ENCODE peak calls at places on chromosome 13, in nine cellular contexts. E, V, T, G, Z, K, J, L and C are unnamed samples.

GRCh38 chr13:80337011-80337688 is 3.8 kb downstream of the SPRY2 start:
- DNase-seq in V (no peak), J (peak; percentile 23), T (no peak), K (no peak), L (no peak), E (no peak), Z (no peak), G (peak; percentile 13), C (no peak)

GRCh38 chr13:46170268-46170667 is 11.7 kb downstream of the LCP1 start:
- DNase-seq in Z (no peak), T (no peak), L (no peak), V (no peak), G (no peak), K (no peak), J (no peak), E (peak; percentile 34), C (no peak)

GRCh38 chr13:21557995-21558394 is 46.0 kb downstream of the MICU2 start:
- DNase-seq in V (peak; percentile 34), L (no peak), T (peak; percentile 59), J (no peak), Z (no peak), K (no peak), E (peak; percentile 75), G (no peak), C (no peak)

GRCh38 chr13:108549989-108550388 is 79.4 kb upstream of the MYO16 start:
- DNase-seq in E (no peak), G (no peak), J (no peak), V (no peak), Z (no peak), K (no peak), T (no peak), L (no peak), C (no peak)

GRCh38 chr13:67416047-67416925 is 186.2 kb upstream of the PCDH9 start:
- DNase-seq in G (no peak), T (peak; percentile 68), K (no peak), L (no peak), V (peak; percentile 43), E (peak; percentile 82), J (peak; percentile 61), Z (no peak), C (peak; percentile 2)

GRCh38 chr13:108508263-108508662 is 121.1 kb upstream of the MYO16 start:
- DNase-seq in T (peak; percentile 77), E (peak; percentile 79), J (no peak), L (no peak), G (no peak), V (peak; percentile 42), K (no peak), Z (no peak), C (no peak)

GRCh38 chr13:40190656-40191100 is 475.8 kb downstream of the FOXO1 start:
- DNase-seq in J (no peak), K (peak; percentile 71), V (peak; percentile 84), T (peak; percentile 75), E (no peak), Z (no peak), L (no peak), G (peak; percentile 30), C (no peak)

GRCh38 chr13:81480634-81481033 is 1139.7 kb upstream of the SPRY2 start:
- DNase-seq in V (no peak), E (no peak), Z (no peak), K (no peak), T (no peak), G (no peak), L (no peak), J (no peak), C (no peak)

GRCh38 chr13:73715910-73716257 is 418.3 kb downstream of the KLF12 start:
- DNase-seq in G (no peak), Z (no peak), E (no peak), L (no peak), V (no peak), T (no peak), K (no peak), J (no peak), C (no peak)

GRCh38 chr13:47564041-47564440 is 437.0 kb downstream of the SUCLA2 start:
- DNase-seq in L (no peak), K (no peak), E (peak; percentile 62), T (peak; percentile 61), Z (no peak), J (no peak), V (no peak), G (no peak), C (no peak)

GRCh38 chr13:83024226-83024625 is 858.0 kb downstream of the SLITRK1 start:
- DNase-seq in V (no peak), K (no peak), Z (no peak), L (no peak), E (no peak), T (no peak), J (no peak), G (no peak), C (no peak)

GRCh38 chr13:103272770-103273169 is 206.6 kb upstream of the SLC10A2 start:
- DNase-seq in Z (no peak), T (no peak), V (no peak), K (no peak), E (no peak), J (no peak), L (no peak), G (no peak), C (no peak)

GRCh38 chr13:71577127-71577526 is 289.9 kb downstream of the DACH1 start:
- DNase-seq in K (no peak), J (no peak), L (no peak), V (no peak), E (no peak), G (no peak), Z (no peak), T (no peak), C (no peak)

GRCh38 chr13:100722517-100722916 is 47.9 kb upstream of the TMTC4 start:
- DNase-seq in Z (no peak), E (peak; percentile 28), J (no peak), G (no peak), K (no peak), V (no peak), T (peak; percentile 6), L (no peak), C (no peak)
- H3K27ac ChIP-seq in Z (no peak overlapping the region), E (no peak overlapping the region), J (no peak overlapping the region), G (no peak overlapping the region), K (no peak overlapping the region), V (no peak overlapping the region), T (no peak overlapping the region), L (no peak overlapping the region), C (no peak overlapping the region)

GRCh38 chr13:112680741-112681360 is 9.0 kb upstream of the ATP11A start:
- DNase-seq in L (no peak), Z (no peak), E (no peak), V (no peak), T (no peak), J (no peak), G (no peak), K (peak; percentile 18), C (no peak)
- TF ChIP-seq CTCF in L (no peak), Z (no peak), E (no peak), V (no peak), T (no peak), J (no peak), G (no peak), K (no peak), C (no peak)

DNA sequence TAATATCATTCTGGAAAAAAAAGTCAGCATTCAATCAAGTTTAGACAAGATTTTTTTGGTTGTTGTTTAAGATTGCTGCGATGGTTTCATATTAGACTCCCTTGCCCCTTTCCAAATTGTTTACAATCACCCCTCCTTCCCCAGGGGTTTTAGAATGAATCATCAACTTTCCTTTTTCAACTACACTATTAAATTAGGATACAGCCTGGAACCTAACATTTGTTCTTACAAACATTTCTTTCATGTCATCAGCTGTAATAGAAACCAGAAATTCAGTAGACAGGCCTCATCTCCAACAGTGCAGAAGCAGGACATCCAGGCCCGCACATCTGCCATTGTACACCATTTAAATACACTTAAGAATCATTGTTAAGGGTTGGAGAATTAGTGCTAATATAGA is 44.4 kb upstream of the WDFY2 start:
- DNase-seq in T (no peak), V (no peak), K (no peak), G (no peak), E (no peak), J (no peak), L (no peak), Z (no peak), C (no peak)
- H3K27ac ChIP-seq in T (no peak overlapping the region), V (no peak overlapping the region), K (peak overlapping the region; percentile 5), G (peak overlapping the region; percentile 35), E (no peak overlapping the region), J (no peak overlapping the region), L (no peak overlapping the region), Z (no peak overlapping the region), C (no peak overlapping the region)

GRCh38 chr13:23087884-23088283 is 92.9 kb upstream of the SGCG start:
- DNase-seq in L (no peak), V (peak; percentile 4), K (no peak), Z (no peak), G (no peak), E (peak; percentile 70), T (peak; percentile 24), J (no peak), C (no peak)
- TF ChIP-seq CTCF in L (peak; percentile 25), V (peak; percentile 61), K (no peak), Z (peak; percentile 70), G (no peak), E (peak; percentile 69), T (peak; percentile 58), J (peak; percentile 38), C (peak; percentile 64)

DNA sequence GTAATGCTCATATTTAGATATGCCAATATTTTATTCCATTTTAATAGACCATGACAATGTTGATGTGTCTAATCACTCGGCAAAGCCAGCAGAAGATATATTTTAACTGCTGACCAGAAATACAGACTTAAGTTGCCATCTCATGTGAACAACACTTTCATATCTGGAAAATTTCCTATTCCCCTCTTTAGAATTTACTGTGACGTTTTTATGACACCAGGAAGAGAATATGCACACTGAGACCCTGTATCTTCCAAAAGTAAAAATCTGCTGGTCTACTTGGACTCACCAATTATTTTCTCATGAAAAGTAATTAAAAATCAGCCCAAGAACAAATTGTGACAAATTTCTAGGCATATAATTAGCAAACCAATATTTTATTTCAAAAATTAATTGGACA is 2.1 kb downstream of the PROSER1 start:
- DNase-seq in V (no peak), E (no peak), T (no peak), Z (no peak), L (no peak), J (no peak), G (no peak), K (no peak), C (no peak)
- H3K27ac ChIP-seq in V (no peak overlapping the region), E (no peak overlapping the region), T (no peak overlapping the region), Z (peak overlapping the region; percentile 93), L (no peak overlapping the region), J (no peak overlapping the region), G (no peak overlapping the region), K (no peak overlapping the region), C (no peak overlapping the region)

DNA sequence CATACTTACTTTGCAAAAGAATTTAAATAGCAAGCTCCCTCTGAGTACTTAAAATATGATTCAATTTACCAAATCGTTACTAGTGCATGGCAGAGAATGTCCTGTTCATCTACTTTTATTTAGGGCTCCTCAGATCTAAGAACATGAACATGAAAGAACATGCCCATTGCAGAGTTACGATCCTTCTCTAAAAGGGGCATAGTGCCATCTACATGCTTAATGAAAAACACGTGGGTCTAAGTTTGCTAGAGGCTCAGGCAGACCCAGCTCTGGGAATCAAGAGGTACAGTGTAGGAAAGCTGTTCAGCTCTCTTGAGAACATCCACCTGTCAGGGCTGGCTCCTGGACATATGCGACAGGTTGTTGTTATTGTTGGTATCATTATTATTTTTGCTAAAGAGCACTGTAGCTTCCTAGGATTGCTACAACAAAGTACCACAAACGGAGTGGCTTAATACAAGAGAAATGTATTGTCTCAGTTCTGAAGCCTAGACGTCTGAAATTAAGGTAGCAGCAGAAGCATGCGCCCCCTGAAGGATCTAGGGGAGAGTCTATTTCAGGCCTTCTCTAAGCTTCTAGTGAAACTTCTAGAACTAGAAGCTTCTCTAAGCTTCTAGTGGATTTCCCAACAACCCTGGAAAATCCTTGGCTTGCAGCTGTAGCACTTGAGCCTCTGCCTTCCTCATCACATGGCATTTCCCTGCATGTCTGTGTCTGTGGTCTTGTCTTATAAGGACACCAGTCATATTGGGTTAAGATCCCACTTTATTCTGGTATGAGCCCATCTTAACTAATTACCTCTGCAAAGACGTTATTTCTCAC is 133.9 kb downstream of the DCT start:
- DNase-seq in V (no peak), L (no peak), Z (no peak), T (no peak), K (no peak), E (no peak), G (no peak), J (no peak), C (no peak)
- TF ChIP-seq CTCF in V (peak; percentile 39), L (no peak), Z (peak; percentile 1), T (no peak), K (no peak), E (peak; percentile 30), G (no peak), J (no peak), C (peak; percentile 14)